ENCODE peak calls at places on chromosomes 4 and X, in eight cellular contexts. One of them, this sample, is unnamed.

GRCh38 chrX:28586891-28587635 is at the start of gene IL1RAPL1:
- DNase-seq in transverse colon: no peak
- DNase-seq in NB4: peak
- DNase-seq in lower leg skin: no peak
- DNase-seq in prostate gland: peak
- DNase-seq in spleen: no peak
- DNase-seq in stomach: no peak
- DNase-seq in IMR-90: peak
- DNase-seq in this sample: no peak

GRCh38 chr4:178320003-178320402 is 877.8 kb upstream of the AGA start:
- DNase-seq in IMR-90: no peak
- DNase-seq in lower leg skin: no peak
- DNase-seq in transverse colon: no peak
- DNase-seq in spleen: no peak
- DNase-seq in NB4: no peak
- DNase-seq in stomach: no peak
- DNase-seq in prostate gland: no peak
- DNase-seq in this sample: no peak

GRCh38 chr4:184812181-184812542 is 13.6 kb downstream of the ACSL1 start:
- DNase-seq in NB4: no peak
- DNase-seq in spleen: no peak
- DNase-seq in stomach: no peak
- DNase-seq in IMR-90: no peak
- DNase-seq in lower leg skin: no peak
- DNase-seq in transverse colon: no peak
- DNase-seq in prostate gland: no peak
- DNase-seq in this sample: no peak

GRCh38 chr4:71540749-71541269 is 202.0 kb downstream of the SLC4A4 start:
- DNase-seq in prostate gland: no peak
- DNase-seq in NB4: peak
- DNase-seq in stomach: no peak
- DNase-seq in transverse colon: no peak
- DNase-seq in lower leg skin: no peak
- DNase-seq in spleen: no peak
- DNase-seq in IMR-90: no peak
- DNase-seq in this sample: no peak

GRCh38 chr4:90189128-90189527 is 61.9 kb downstream of the CCSER1 start:
- DNase-seq in spleen: no peak
- DNase-seq in NB4: no peak
- DNase-seq in stomach: no peak
- DNase-seq in lower leg skin: no peak
- DNase-seq in transverse colon: no peak
- DNase-seq in IMR-90: no peak
- DNase-seq in prostate gland: no peak
- DNase-seq in this sample: no peak

GRCh38 chrX:110086916-110087484 is 84.1 kb downstream of the TMEM164 start:
- DNase-seq in stomach: no peak
- DNase-seq in transverse colon: no peak
- DNase-seq in IMR-90: peak
- DNase-seq in lower leg skin: no peak
- DNase-seq in spleen: no peak
- DNase-seq in NB4: peak
- DNase-seq in prostate gland: no peak
- DNase-seq in this sample: peak

GRCh38 chrX:7586126-7586525 is 256.8 kb upstream of the VCX start:
- DNase-seq in prostate gland: no peak
- DNase-seq in transverse colon: no peak
- DNase-seq in lower leg skin: no peak
- DNase-seq in spleen: no peak
- DNase-seq in NB4: peak
- DNase-seq in stomach: no peak
- DNase-seq in IMR-90: peak
- DNase-seq in this sample: no peak

GRCh38 chr4:135476272-135476671 is 1274.7 kb upstream of the PABPC4L start:
- DNase-seq in lower leg skin: no peak
- DNase-seq in prostate gland: no peak
- DNase-seq in spleen: no peak
- DNase-seq in stomach: no peak
- DNase-seq in NB4: no peak
- DNase-seq in IMR-90: no peak
- DNase-seq in transverse colon: no peak
- DNase-seq in this sample: no peak

GRCh38 chrX:73468376-73468775 is 21.5 kb downstream of the CDX4 start:
- DNase-seq in spleen: no peak
- DNase-seq in lower leg skin: no peak
- DNase-seq in transverse colon: no peak
- DNase-seq in prostate gland: no peak
- DNase-seq in IMR-90: no peak
- DNase-seq in stomach: no peak
- DNase-seq in NB4: no peak
- DNase-seq in this sample: no peak

GRCh38 chr4:101022151-101023024 is 324.9 kb downstream of the PPP3CA start:
- DNase-seq in IMR-90: peak
- DNase-seq in stomach: no peak
- DNase-seq in lower leg skin: no peak
- DNase-seq in spleen: no peak
- DNase-seq in prostate gland: no peak
- DNase-seq in NB4: no peak
- DNase-seq in transverse colon: no peak
- DNase-seq in this sample: no peak

DNA sequence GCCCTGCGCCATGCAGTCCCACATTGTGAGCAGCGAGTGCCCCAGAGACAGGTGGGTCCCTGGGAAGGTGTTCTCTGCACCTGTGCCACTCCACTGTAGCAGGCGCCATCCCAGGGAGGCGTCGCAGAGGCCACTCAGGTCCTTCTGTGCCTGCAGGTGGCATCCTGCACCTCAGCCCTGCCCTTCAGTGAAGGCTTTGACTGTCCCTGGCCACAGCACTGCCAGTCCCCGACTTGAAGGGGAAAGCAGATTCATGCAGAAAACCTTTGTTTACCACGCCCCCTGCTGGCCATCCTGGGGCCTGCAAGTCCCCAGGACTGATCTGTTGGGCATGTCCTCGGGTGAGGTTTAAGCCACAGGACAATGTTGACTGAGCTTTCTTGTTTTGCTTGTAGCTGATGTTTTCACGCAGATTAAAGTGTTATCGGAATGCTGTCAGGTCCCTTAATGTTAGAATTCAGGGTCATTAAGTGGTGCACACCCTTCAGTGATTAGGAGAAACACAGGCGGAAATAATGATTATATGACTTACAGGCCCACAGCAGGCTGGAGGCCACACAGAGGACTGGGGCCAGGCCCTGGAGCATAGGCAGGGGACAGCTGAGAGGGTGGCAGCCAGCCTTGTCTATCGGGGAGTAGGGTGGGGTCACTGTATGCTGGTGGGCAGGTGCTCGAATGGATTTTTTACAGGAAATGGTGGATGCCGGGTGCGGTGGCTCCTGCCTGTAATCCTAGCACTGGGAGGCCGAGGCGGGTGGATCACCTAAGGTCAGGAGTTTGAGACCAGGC is 5.0 kb downstream of the TACC3 start:
- DNase-seq in transverse colon: peak
- DNase-seq in stomach: peak
- DNase-seq in IMR-90: peak
- DNase-seq in lower leg skin: peak
- DNase-seq in spleen: peak
- DNase-seq in NB4: peak
- DNase-seq in prostate gland: peak
- DNase-seq in this sample: peak
- TF ChIP-seq POLR2A in transverse colon: no peak
- TF ChIP-seq POLR2A in stomach: no peak
- TF ChIP-seq POLR2A in IMR-90: no peak
- TF ChIP-seq POLR2A in lower leg skin: no peak
- TF ChIP-seq POLR2A in spleen: no peak
- TF ChIP-seq POLR2A in NB4: no peak
- TF ChIP-seq POLR2A in prostate gland: no peak
- TF ChIP-seq POLR2A in this sample: no peak

GRCh38 chr4:144646523-144647094 is 653 bp downstream of the HHIP start:
- DNase-seq in transverse colon: no peak
- DNase-seq in NB4: no peak
- DNase-seq in spleen: no peak
- DNase-seq in IMR-90: no peak
- DNase-seq in stomach: no peak
- DNase-seq in prostate gland: no peak
- DNase-seq in lower leg skin: no peak
- DNase-seq in this sample: peak
- TF ChIP-seq POLR2A in transverse colon: no peak
- TF ChIP-seq POLR2A in NB4: no peak
- TF ChIP-seq POLR2A in spleen: no peak
- TF ChIP-seq POLR2A in IMR-90: no peak
- TF ChIP-seq POLR2A in stomach: no peak
- TF ChIP-seq POLR2A in prostate gland: no peak
- TF ChIP-seq POLR2A in lower leg skin: no peak
- TF ChIP-seq POLR2A in this sample: no peak

GRCh38 chr4:53512608-53513007 is 78.7 kb downstream of the LNX1 start:
- DNase-seq in IMR-90: no peak
- DNase-seq in prostate gland: no peak
- DNase-seq in transverse colon: no peak
- DNase-seq in NB4: no peak
- DNase-seq in lower leg skin: no peak
- DNase-seq in spleen: no peak
- DNase-seq in stomach: no peak
- DNase-seq in this sample: no peak
- TF ChIP-seq POLR2A in IMR-90: no peak
- TF ChIP-seq POLR2A in prostate gland: no peak
- TF ChIP-seq POLR2A in transverse colon: no peak
- TF ChIP-seq POLR2A in NB4: no peak
- TF ChIP-seq POLR2A in lower leg skin: no peak
- TF ChIP-seq POLR2A in spleen: no peak
- TF ChIP-seq POLR2A in stomach: no peak
- TF ChIP-seq POLR2A in this sample: no peak

GRCh38 chr4:152351080-152351479 is 184.8 kb downstream of the FBXW7 start:
- DNase-seq in transverse colon: no peak
- DNase-seq in IMR-90: no peak
- DNase-seq in stomach: no peak
- DNase-seq in prostate gland: no peak
- DNase-seq in NB4: no peak
- DNase-seq in spleen: no peak
- DNase-seq in lower leg skin: no peak
- DNase-seq in this sample: no peak

GRCh38 chr4:152356428-152357034 is 179.4 kb downstream of the FBXW7 start:
- DNase-seq in transverse colon: no peak
- DNase-seq in NB4: no peak
- DNase-seq in spleen: no peak
- DNase-seq in prostate gland: no peak
- DNase-seq in IMR-90: peak
- DNase-seq in lower leg skin: no peak
- DNase-seq in stomach: no peak
- DNase-seq in this sample: peak

GRCh38 chr4:152352215-152352614 is 183.7 kb downstream of the FBXW7 start:
- DNase-seq in transverse colon: no peak
- DNase-seq in prostate gland: no peak
- DNase-seq in spleen: no peak
- DNase-seq in IMR-90: no peak
- DNase-seq in lower leg skin: no peak
- DNase-seq in stomach: no peak
- DNase-seq in NB4: no peak
- DNase-seq in this sample: no peak

GRCh38 chr4:152348670-152349069 is 187.2 kb downstream of the FBXW7 start:
- DNase-seq in NB4: no peak
- DNase-seq in lower leg skin: no peak
- DNase-seq in spleen: no peak
- DNase-seq in prostate gland: no peak
- DNase-seq in IMR-90: no peak
- DNase-seq in transverse colon: no peak
- DNase-seq in stomach: no peak
- DNase-seq in this sample: no peak

DNA sequence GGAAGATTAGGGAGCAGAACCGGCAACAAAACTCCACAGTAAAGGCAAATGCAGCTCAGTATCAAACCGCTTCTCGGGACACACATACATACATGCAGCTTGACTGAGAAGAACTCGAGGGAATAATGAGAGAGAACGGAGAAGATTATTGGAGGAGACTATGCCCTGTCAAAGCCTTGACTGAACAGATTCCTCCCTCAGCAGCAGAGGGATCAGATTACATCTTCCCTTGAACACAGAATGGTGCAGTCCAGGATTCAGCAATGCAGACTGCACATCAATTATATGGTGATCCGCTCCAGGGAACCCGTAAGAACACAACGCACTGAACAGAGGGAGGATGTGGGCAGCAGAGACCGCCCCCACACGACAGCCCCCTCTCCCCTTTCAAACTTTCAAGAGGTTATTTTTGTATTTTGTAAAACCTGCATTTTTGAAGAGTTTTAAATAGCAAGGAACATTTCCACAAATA is 183.2 kb downstream of the FBXW7 start:
- DNase-seq in stomach: no peak
- DNase-seq in spleen: peak
- DNase-seq in transverse colon: peak
- DNase-seq in lower leg skin: peak
- DNase-seq in IMR-90: peak
- DNase-seq in prostate gland: peak
- DNase-seq in NB4: peak
- DNase-seq in this sample: peak
- TF ChIP-seq POLR2A in stomach: no peak
- TF ChIP-seq POLR2A in spleen: peak
- TF ChIP-seq POLR2A in transverse colon: peak
- TF ChIP-seq POLR2A in lower leg skin: no peak
- TF ChIP-seq POLR2A in IMR-90: peak
- TF ChIP-seq POLR2A in prostate gland: peak
- TF ChIP-seq POLR2A in NB4: no peak
- TF ChIP-seq POLR2A in this sample: no peak

DNA sequence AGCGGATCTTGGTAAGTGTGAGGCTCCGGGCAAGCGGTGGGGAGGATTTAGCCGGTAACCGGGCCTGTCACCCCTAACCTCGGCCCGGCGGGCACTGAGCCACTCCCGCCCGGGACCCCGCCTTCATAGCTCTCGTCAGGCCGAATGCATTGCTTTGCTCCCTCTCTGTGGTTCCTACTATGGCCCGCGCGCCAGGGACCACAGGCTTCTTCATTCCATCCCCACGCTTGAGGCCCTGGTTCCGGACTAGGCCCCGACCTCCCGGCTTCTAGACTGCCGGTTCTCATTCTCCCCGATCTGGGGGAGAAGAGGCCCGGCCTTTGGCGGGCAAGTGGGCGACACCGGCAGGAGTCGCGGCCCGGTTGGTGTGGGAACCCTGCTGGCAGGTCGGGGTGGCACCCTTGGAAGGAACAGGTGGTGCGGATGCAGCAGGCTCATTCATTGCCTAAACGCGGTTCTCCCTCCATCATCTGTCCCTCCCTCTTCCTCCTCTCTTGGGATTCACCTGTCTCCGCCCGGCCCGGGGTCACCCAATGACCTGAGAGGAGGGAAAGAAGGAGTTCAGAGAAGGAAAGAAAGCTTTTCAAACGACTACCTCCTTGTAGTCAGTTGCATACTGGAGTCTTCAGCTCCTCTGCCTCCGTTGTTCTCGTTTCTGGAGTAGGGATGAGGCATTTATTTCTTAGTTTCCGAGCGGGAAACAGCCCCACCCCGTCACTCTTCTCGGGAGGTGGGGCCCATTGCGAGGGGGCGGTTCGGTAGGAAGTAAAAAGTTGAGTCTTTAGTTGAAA is at the start of gene NDUFC1:
- DNase-seq in stomach: peak
- DNase-seq in transverse colon: peak
- DNase-seq in lower leg skin: peak
- DNase-seq in prostate gland: peak
- DNase-seq in NB4: peak
- DNase-seq in spleen: peak
- DNase-seq in IMR-90: peak
- DNase-seq in this sample: peak
- TF ChIP-seq POLR2A in stomach: no peak
- TF ChIP-seq POLR2A in transverse colon: peak
- TF ChIP-seq POLR2A in lower leg skin: no peak
- TF ChIP-seq POLR2A in prostate gland: peak
- TF ChIP-seq POLR2A in NB4: no peak
- TF ChIP-seq POLR2A in spleen: no peak
- TF ChIP-seq POLR2A in IMR-90: peak
- TF ChIP-seq POLR2A in this sample: peak

This sample was measured in erythroblast.